ENCODE peak calls at places on chromosomes 1 and 21, in five cellular contexts. One of them, this sample, is unnamed.

GRCh38 chr1:56073614-56074356 is 505.6 kb downstream of the PLPP3 start:
- DNase-seq in choroid plexus epithelial cell: peak; percentile 57
- DNase-seq in hepatocyte: peak; percentile 27
- DNase-seq in ACHN: no peak
- DNase-seq in AG04450: peak; percentile 78
- DNase-seq in this sample: no peak

GRCh38 chr1:28343405-28343804 is 14.6 kb downstream of the MED18 start:
- DNase-seq in choroid plexus epithelial cell: peak; percentile 89
- DNase-seq in hepatocyte: no peak
- DNase-seq in ACHN: peak; percentile 21
- DNase-seq in AG04450: no peak
- DNase-seq in this sample: no peak

GRCh38 chr1:45545019-45545493 is 5.6 kb upstream of the AKR1A1 start:
- DNase-seq in choroid plexus epithelial cell: no peak
- DNase-seq in hepatocyte: no peak
- DNase-seq in ACHN: no peak
- DNase-seq in AG04450: no peak
- DNase-seq in this sample: no peak

GRCh38 chr21:45772180-45772579 is 128.7 kb downstream of the PCBP3 start:
- DNase-seq in choroid plexus epithelial cell: no peak
- DNase-seq in hepatocyte: no peak
- DNase-seq in ACHN: no peak
- DNase-seq in AG04450: no peak
- DNase-seq in this sample: no peak

GRCh38 chr1:31760422-31760900 is 3.7 kb downstream of the ADGRB2 start:
- DNase-seq in choroid plexus epithelial cell: no peak
- DNase-seq in hepatocyte: peak; percentile 64
- DNase-seq in ACHN: no peak
- DNase-seq in AG04450: no peak
- DNase-seq in this sample: no peak

GRCh38 chr1:245155186-245156040 is 628 bp downstream of the KIF26B start:
- DNase-seq in choroid plexus epithelial cell: peak; percentile 35
- DNase-seq in hepatocyte: peak; percentile 40
- DNase-seq in ACHN: peak; percentile 63
- DNase-seq in AG04450: no peak
- DNase-seq in this sample: no peak

GRCh38 chr1:64686828-64687724 is 57.8 kb upstream of the RAVER2 start:
- DNase-seq in choroid plexus epithelial cell: peak; percentile 81
- DNase-seq in hepatocyte: peak; percentile 66
- DNase-seq in ACHN: peak; percentile 55
- DNase-seq in AG04450: peak; percentile 16
- DNase-seq in this sample: no peak

GRCh38 chr1:66046415-66046814 is 253.7 kb downstream of the PDE4B start:
- DNase-seq in choroid plexus epithelial cell: no peak
- DNase-seq in hepatocyte: no peak
- DNase-seq in ACHN: no peak
- DNase-seq in AG04450: no peak
- DNase-seq in this sample: no peak

GRCh38 chr1:207797229-207797973 is 45.5 kb downstream of the CD46 start:
- DNase-seq in choroid plexus epithelial cell: peak; percentile 92
- DNase-seq in hepatocyte: peak; percentile 88
- DNase-seq in ACHN: peak; percentile 83
- DNase-seq in AG04450: peak; percentile 68
- DNase-seq in this sample: peak; percentile 35

GRCh38 chr21:36646011-36646410 is 52.9 kb upstream of the SIM2 start:
- DNase-seq in choroid plexus epithelial cell: no peak
- DNase-seq in hepatocyte: no peak
- DNase-seq in ACHN: no peak
- DNase-seq in AG04450: no peak
- DNase-seq in this sample: no peak

GRCh38 chr1:16367968-16368910 is 1.2 kb downstream of the SZRD1 start:
- DNase-seq in choroid plexus epithelial cell: peak; percentile 37
- DNase-seq in hepatocyte: peak; percentile 45
- DNase-seq in ACHN: peak; percentile 11
- DNase-seq in AG04450: no peak
- DNase-seq in this sample: no peak

GRCh38 chr1:201363455-201363854 is 14.0 kb downstream of the TNNT2 start:
- DNase-seq in choroid plexus epithelial cell: no peak
- DNase-seq in hepatocyte: no peak
- DNase-seq in ACHN: no peak
- DNase-seq in AG04450: no peak
- DNase-seq in this sample: no peak

GRCh38 chr1:30700528-30701265 is 22.7 kb downstream of the MATN1 start:
- DNase-seq in choroid plexus epithelial cell: peak; percentile 73
- DNase-seq in hepatocyte: peak; percentile 35
- DNase-seq in ACHN: peak; percentile 25
- DNase-seq in AG04450: peak; percentile 18
- DNase-seq in this sample: no peak

GRCh38 chr1:3186526-3186921 is 117.5 kb downstream of the PRDM16 start:
- DNase-seq in choroid plexus epithelial cell: peak; percentile 11
- DNase-seq in hepatocyte: peak; percentile 73
- DNase-seq in ACHN: no peak
- DNase-seq in AG04450: peak; percentile 10
- DNase-seq in this sample: no peak

GRCh38 chr21:42474043-42474831 is 21.8 kb downstream of the RSPH1 start:
- DNase-seq in choroid plexus epithelial cell: peak; percentile 15
- DNase-seq in hepatocyte: peak; percentile 92
- DNase-seq in ACHN: peak; percentile 69
- DNase-seq in AG04450: no peak
- DNase-seq in this sample: no peak

GRCh38 chr1:32195972-32196823 is 4.2 kb upstream of the CCDC28B start:
- DNase-seq in choroid plexus epithelial cell: no peak
- DNase-seq in hepatocyte: no peak
- DNase-seq in ACHN: no peak
- DNase-seq in AG04450: no peak
- DNase-seq in this sample: no peak

GRCh38 chr21:15060776-15061175 is 4.0 kb downstream of the NRIP1 start:
- DNase-seq in choroid plexus epithelial cell: peak; percentile 54
- DNase-seq in hepatocyte: no peak
- DNase-seq in ACHN: no peak
- DNase-seq in AG04450: no peak
- DNase-seq in this sample: no peak

GRCh38 chr1:176696109-176696508 is 233.1 kb downstream of the PAPPA2 start:
- DNase-seq in choroid plexus epithelial cell: peak; percentile 5
- DNase-seq in hepatocyte: peak; percentile 52
- DNase-seq in ACHN: peak; percentile 65
- DNase-seq in AG04450: no peak
- DNase-seq in this sample: no peak

GRCh38 chr1:36128126-36128904 is 3.3 kb upstream of the COL8A2 start:
- DNase-seq in choroid plexus epithelial cell: no peak
- DNase-seq in hepatocyte: no peak
- DNase-seq in ACHN: no peak
- DNase-seq in AG04450: no peak
- DNase-seq in this sample: no peak